ENCODE peak calls at places on chromosomes 5 and 9, in four cellular contexts. One of them, this sample, is unnamed.

GRCh38 chr5:113202904-113203716 is 226.5 kb downstream of the DCP2 start:
- DNase-seq in HFF-Myc: no peak
- DNase-seq in Peyer's patch: no peak
- DNase-seq in GM23248: peak
- DNase-seq in this sample: no peak

GRCh38 chr9:87581513-87581912 is 83.8 kb downstream of the DAPK1 start:
- DNase-seq in HFF-Myc: peak
- DNase-seq in GM23248: no peak
- DNase-seq in Peyer's patch: no peak
- DNase-seq in this sample: no peak

GRCh38 chr5:154421868-154422267 is 23.9 kb upstream of the SAP30L start:
- DNase-seq in HFF-Myc: no peak
- DNase-seq in Peyer's patch: peak
- DNase-seq in GM23248: peak
- DNase-seq in this sample: no peak

GRCh38 chr9:122131401-122131921 is 28.1 kb downstream of the NDUFA8 start:
- DNase-seq in HFF-Myc: no peak
- DNase-seq in GM23248: no peak
- DNase-seq in Peyer's patch: peak
- DNase-seq in this sample: no peak

GRCh38 chr9:131809941-131810344 is 70.1 kb upstream of the RAPGEF1 start:
- DNase-seq in Peyer's patch: no peak
- DNase-seq in HFF-Myc: peak
- DNase-seq in GM23248: peak
- DNase-seq in this sample: peak

GRCh38 chr5:1383344-1383743 is 38.4 kb upstream of the CLPTM1L start:
- DNase-seq in Peyer's patch: no peak
- DNase-seq in GM23248: no peak
- DNase-seq in HFF-Myc: no peak
- DNase-seq in this sample: no peak

GRCh38 chr5:39518516-39518915 is 93.7 kb upstream of the DAB2 start:
- DNase-seq in GM23248: peak
- DNase-seq in HFF-Myc: peak
- DNase-seq in Peyer's patch: no peak
- DNase-seq in this sample: peak

GRCh38 chr5:61943718-61944117 is 362.3 kb upstream of the KIF2A start:
- DNase-seq in GM23248: no peak
- DNase-seq in Peyer's patch: no peak
- DNase-seq in HFF-Myc: no peak
- DNase-seq in this sample: no peak

GRCh38 chr9:82894961-82895902 is 167.7 kb downstream of the RASEF start:
- DNase-seq in Peyer's patch: no peak
- DNase-seq in GM23248: no peak
- DNase-seq in HFF-Myc: no peak
- DNase-seq in this sample: no peak

GRCh38 chr5:141882594-141883183 is 4.5 kb upstream of the PCDH1 start:
- DNase-seq in GM23248: no peak
- DNase-seq in HFF-Myc: no peak
- DNase-seq in Peyer's patch: no peak
- DNase-seq in this sample: no peak

GRCh38 chr5:103450333-103451061 is 112.1 kb downstream of the NUDT12 start:
- DNase-seq in GM23248: peak
- DNase-seq in HFF-Myc: peak
- DNase-seq in Peyer's patch: no peak
- DNase-seq in this sample: peak

GRCh38 chr9:109574061-109574882 is 76.2 kb upstream of the PTPN3 start:
- DNase-seq in Peyer's patch: no peak
- DNase-seq in HFF-Myc: peak
- DNase-seq in GM23248: peak
- DNase-seq in this sample: no peak

GRCh38 chr5:35780236-35780635 is 76.5 kb upstream of the IL7R start:
- DNase-seq in HFF-Myc: no peak
- DNase-seq in GM23248: no peak
- DNase-seq in Peyer's patch: peak
- DNase-seq in this sample: no peak

GRCh38 chr5:149794338-149795023 is 64.4 kb downstream of the PPARGC1B start:
- DNase-seq in Peyer's patch: no peak
- DNase-seq in GM23248: no peak
- DNase-seq in HFF-Myc: no peak
- DNase-seq in this sample: no peak

GRCh38 chr9:14797442-14797841 is 74.9 kb upstream of the CER1 start:
- DNase-seq in HFF-Myc: no peak
- DNase-seq in GM23248: peak
- DNase-seq in Peyer's patch: no peak
- DNase-seq in this sample: no peak

GRCh38 chr9:21340735-21341134 is 5.5 kb upstream of the KLHL9 start:
- DNase-seq in Peyer's patch: no peak
- DNase-seq in HFF-Myc: no peak
- DNase-seq in GM23248: no peak
- DNase-seq in this sample: no peak

GRCh38 chr9:135960328-135961276 is 571 bp downstream of the UBAC1 start:
- DNase-seq in Peyer's patch: peak
- DNase-seq in GM23248: peak
- DNase-seq in HFF-Myc: no peak
- DNase-seq in this sample: peak

GRCh38 chr5:127758884-127759283 is 55.7 kb downstream of the CCDC192 start:
- DNase-seq in GM23248: peak
- DNase-seq in Peyer's patch: peak
- DNase-seq in HFF-Myc: no peak
- DNase-seq in this sample: peak

GRCh38 chr5:149036970-149037369 is 25.9 kb downstream of the SH3TC2 start:
- DNase-seq in GM23248: peak
- DNase-seq in HFF-Myc: no peak
- DNase-seq in Peyer's patch: no peak
- DNase-seq in this sample: no peak

GRCh38 chr5:149904977-149905376 is 39.6 kb downstream of the PDE6A start:
- DNase-seq in HFF-Myc: no peak
- DNase-seq in GM23248: no peak
- DNase-seq in Peyer's patch: no peak
- DNase-seq in this sample: no peak

GRCh38 chr5:34687269-34688011 is 31.3 kb downstream of the RAI14 start:
- DNase-seq in HFF-Myc: no peak
- DNase-seq in Peyer's patch: no peak
- DNase-seq in GM23248: peak
- DNase-seq in this sample: peak
- H3K4me3 ChIP-seq in HFF-Myc: no peak
- H3K4me3 ChIP-seq in Peyer's patch: no peak
- H3K4me3 ChIP-seq in GM23248: peak
- H3K4me3 ChIP-seq in this sample: no peak

DNA sequence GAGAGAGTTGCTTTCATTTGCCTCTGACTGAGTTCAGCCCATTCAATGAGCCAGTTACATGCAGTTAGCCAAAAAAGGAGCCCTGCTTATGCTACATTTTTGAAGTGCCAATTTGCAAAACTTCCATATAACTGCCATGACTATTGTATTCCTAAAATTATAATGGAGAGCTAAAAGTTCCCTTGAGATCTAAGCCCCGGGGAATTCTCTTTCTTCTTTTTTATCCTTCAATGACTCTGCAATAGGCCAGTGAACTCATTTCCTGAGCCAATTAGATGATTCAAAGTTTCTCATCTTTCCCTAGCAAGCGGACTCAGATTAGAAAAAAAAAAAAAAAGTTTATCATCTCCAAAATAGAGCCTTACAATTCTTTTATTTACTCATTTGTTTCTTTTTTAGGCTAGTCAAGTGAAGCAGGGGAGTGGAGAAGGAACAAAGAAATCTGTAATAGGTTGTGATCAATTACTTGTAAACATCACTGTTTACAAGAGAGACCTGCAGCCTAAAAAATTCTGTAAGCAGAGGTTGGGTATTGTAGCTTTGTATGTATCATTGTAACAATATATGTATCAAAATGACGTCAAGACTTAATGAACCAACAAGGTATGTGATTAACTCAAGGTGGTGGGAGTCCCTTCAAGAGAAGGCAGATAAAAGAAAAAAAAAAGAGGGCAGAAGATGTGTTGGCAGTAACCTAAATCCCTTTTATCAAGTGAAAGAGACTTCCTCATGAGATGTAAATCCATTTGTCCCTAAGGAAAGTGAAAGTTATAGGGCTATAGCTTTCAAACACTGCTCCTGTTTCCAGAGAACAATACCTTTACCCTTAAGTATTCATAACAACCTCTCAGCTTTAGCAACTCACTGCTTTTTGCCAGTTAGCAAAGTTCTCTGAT is 48.7 kb upstream of the HOMER1 start:
- DNase-seq in GM23248: peak
- DNase-seq in Peyer's patch: no peak
- DNase-seq in HFF-Myc: no peak
- DNase-seq in this sample: no peak
- H3K4me3 ChIP-seq in GM23248: peak
- H3K4me3 ChIP-seq in Peyer's patch: no peak
- H3K4me3 ChIP-seq in HFF-Myc: no peak
- H3K4me3 ChIP-seq in this sample: no peak

GRCh38 chr9:129548571-129549135 is 72.2 kb downstream of the C9orf50 start:
- DNase-seq in GM23248: peak
- DNase-seq in HFF-Myc: no peak
- DNase-seq in Peyer's patch: no peak
- DNase-seq in this sample: no peak

GRCh38 chr9:129549139-129549538 is 71.8 kb downstream of the C9orf50 start:
- DNase-seq in HFF-Myc: no peak
- DNase-seq in Peyer's patch: no peak
- DNase-seq in GM23248: peak
- DNase-seq in this sample: no peak

GRCh38 chr9:129549684-129550083 is 71.2 kb downstream of the C9orf50 start:
- DNase-seq in Peyer's patch: peak
- DNase-seq in HFF-Myc: no peak
- DNase-seq in GM23248: peak
- DNase-seq in this sample: no peak

GRCh38 chr9:129551393-129551973 is 69.4 kb downstream of the C9orf50 start:
- DNase-seq in GM23248: no peak
- DNase-seq in HFF-Myc: no peak
- DNase-seq in Peyer's patch: no peak
- DNase-seq in this sample: no peak

DNA sequence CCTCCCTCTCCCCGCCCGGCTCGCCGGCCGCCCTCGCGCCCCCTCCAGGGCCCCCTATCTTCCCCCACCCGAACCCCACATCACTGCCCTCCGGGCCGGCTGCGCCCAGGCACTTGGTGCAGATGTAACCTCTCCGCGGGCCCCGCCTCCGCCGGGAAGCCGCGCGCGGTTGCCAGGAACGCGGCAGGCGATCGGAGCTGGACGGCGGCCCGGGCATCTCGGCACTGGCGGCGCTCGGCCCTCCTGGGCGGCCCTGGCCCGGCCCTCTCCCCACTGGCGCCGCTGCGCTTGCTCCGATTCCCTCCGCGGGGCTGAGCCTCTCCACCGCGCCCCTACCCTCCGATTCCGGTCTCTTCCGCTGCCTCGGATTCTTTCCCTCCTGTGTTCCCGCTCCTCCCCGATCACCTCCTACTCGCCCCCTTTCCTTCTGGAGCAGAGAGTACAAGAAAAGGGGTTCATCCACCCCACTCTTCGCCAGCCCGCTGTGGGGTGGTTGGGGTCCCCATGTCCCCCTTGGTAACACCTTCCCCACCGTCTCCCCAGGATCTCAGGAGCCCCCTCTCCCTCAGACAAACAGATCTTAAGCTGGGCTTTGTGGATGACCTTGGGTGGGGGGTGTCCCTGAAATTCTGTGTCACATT is 70.6 kb downstream of the C9orf50 start:
- DNase-seq in HFF-Myc: no peak
- DNase-seq in Peyer's patch: peak
- DNase-seq in GM23248: peak
- DNase-seq in this sample: peak
- H3K4me3 ChIP-seq in HFF-Myc: peak
- H3K4me3 ChIP-seq in Peyer's patch: peak
- H3K4me3 ChIP-seq in GM23248: peak
- H3K4me3 ChIP-seq in this sample: peak

DNA sequence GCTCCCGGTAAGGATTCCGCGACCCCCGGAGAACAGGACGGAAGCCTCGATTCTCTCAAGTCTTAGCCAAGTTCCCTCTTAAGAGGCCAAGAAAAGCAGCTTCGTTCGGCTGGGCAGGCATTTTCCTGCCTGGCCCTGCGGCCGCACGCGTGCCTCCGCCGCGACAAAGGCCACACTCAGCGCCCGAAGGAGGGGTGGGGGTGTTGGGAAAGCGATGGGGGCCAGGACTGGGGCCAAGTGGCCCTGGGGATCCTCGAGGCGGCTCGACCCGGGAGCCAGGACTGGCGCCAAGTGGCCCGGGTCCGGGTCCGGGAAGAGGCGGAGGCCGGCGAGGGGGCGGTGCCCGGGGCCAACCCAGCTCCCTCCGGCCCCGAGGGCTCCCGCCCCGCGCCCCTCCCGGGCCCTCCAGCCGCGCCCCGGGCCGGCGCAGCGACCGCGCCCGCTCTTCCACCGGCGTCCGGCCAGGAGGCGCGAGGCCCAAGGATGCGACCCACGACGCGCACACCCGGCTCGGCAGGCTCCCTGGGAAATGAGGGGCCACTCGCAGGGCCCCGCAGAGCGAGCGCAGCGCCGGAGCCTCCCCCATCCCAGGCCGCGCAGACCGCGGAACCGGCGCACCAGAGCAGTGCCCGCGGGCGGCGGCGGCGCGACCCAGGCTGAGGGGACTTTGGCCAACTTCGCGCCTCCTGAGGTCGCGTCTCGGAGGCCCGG is 758 bp downstream of the VAV2 start:
- DNase-seq in Peyer's patch: no peak
- DNase-seq in HFF-Myc: no peak
- DNase-seq in GM23248: peak
- DNase-seq in this sample: peak
- H3K4me3 ChIP-seq in Peyer's patch: peak
- H3K4me3 ChIP-seq in HFF-Myc: peak
- H3K4me3 ChIP-seq in GM23248: peak
- H3K4me3 ChIP-seq in this sample: peak

GRCh38 chr5:123785160-123786001 is 273.4 kb downstream of the CSNK1G3 start:
- DNase-seq in Peyer's patch: no peak
- DNase-seq in HFF-Myc: peak
- DNase-seq in GM23248: peak
- DNase-seq in this sample: peak
- H3K4me3 ChIP-seq in Peyer's patch: no peak
- H3K4me3 ChIP-seq in HFF-Myc: peak
- H3K4me3 ChIP-seq in GM23248: peak
- H3K4me3 ChIP-seq in this sample: peak

GRCh38 chr5:134383980-134384697 is 12.8 kb downstream of the UBE2B start:
- DNase-seq in GM23248: no peak
- DNase-seq in Peyer's patch: no peak
- DNase-seq in HFF-Myc: no peak
- DNase-seq in this sample: no peak

DNA sequence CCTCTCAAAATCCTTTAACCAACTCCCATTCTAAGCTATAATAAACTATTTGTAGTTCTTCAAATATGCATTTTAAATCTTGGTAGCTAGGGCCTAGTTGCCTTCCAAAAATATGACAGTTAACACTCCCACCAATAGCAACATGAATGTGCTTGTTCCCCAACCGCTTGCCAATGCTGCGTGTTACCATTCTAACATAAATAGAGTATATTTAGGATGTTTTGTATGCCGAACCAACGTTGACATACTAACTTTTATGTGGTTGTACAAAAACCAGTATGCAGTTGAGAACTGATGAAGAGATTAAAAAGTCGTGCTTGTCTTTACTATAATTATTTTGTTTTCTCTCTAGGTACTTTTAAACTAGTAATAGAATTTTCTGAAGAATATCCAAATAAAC is 9.0 kb downstream of the UBE2B start:
- DNase-seq in GM23248: no peak
- DNase-seq in Peyer's patch: no peak
- DNase-seq in HFF-Myc: no peak
- DNase-seq in this sample: no peak
- H3K4me3 ChIP-seq in GM23248: no peak
- H3K4me3 ChIP-seq in Peyer's patch: no peak
- H3K4me3 ChIP-seq in HFF-Myc: no peak
- H3K4me3 ChIP-seq in this sample: no peak

GRCh38 chr5:93601053-93601429 is 18.0 kb downstream of the NR2F1 start:
- DNase-seq in GM23248: no peak
- DNase-seq in Peyer's patch: no peak
- DNase-seq in HFF-Myc: no peak
- DNase-seq in this sample: no peak
- H3K4me3 ChIP-seq in GM23248: no peak
- H3K4me3 ChIP-seq in Peyer's patch: no peak
- H3K4me3 ChIP-seq in HFF-Myc: no peak
- H3K4me3 ChIP-seq in this sample: no peak

This sample was measured in MG63.